ENCODE peak calls at places on chromosomes 13 and 19, in nine cellular contexts. Q is GM04504, T is NCI-H2171 treated with DMSO at 0.1 percent for 48 hours, U is AG08395, X is amygdala, D is hepatic stellate cell, E is HL-60, C is NCI-H774, Y is fibroblast of mammary gland. H is an unnamed sample.

GRCh38 chr13:76398426-76398825 is 487.8 kb downstream of the KCTD12 start:
- DNase-seq in Y (peak; percentile 85), U (no peak), E (no peak), D (no peak), X (no peak), C (no peak), Q (no peak), T (peak; percentile 33), H (no peak)

GRCh38 chr19:45016388-45017314 is 15.4 kb downstream of the RELB start:
- DNase-seq in Y (peak; percentile 81), X (peak; percentile 70), C (peak; percentile 21), Q (peak; percentile 61), T (peak; percentile 49), D (peak; percentile 81), E (peak; percentile 76), U (peak; percentile 95), H (peak; percentile 72)

GRCh38 chr19:51572908-51573307 is 1.8 kb downstream of the ZNF175 start:
- DNase-seq in X (no peak), T (no peak), C (no peak), Q (no peak), U (peak; percentile 59), D (peak; percentile 81), Y (peak; percentile 90), E (no peak), H (no peak)

GRCh38 chr13:76668141-76668540 is 218.1 kb downstream of the KCTD12 start:
- DNase-seq in D (no peak), T (no peak), U (no peak), Q (no peak), C (no peak), E (no peak), Y (no peak), X (no peak), H (no peak)

GRCh38 chr19:49468199-49468598 is 5.8 kb upstream of the FLT3LG start:
- DNase-seq in D (no peak), X (no peak), Q (no peak), T (no peak), E (no peak), U (no peak), C (no peak), Y (no peak), H (no peak)

GRCh38 chr13:93002071-93002470 is 224.5 kb upstream of the GPC6 start:
- DNase-seq in Q (peak; percentile 3), D (no peak), Y (peak; percentile 51), T (no peak), C (no peak), E (no peak), X (no peak), U (no peak), H (no peak)

GRCh38 chr19:1106841-1107654 is 3.3 kb downstream of the GPX4 start:
- DNase-seq in D (no peak), Q (no peak), C (no peak), X (no peak), T (no peak), U (no peak), E (peak; percentile 65), Y (peak; percentile 60), H (peak; percentile 44)

GRCh38 chr19:1453525-1454371 is 3.8 kb downstream of the APC2 start:
- DNase-seq in Q (no peak), T (no peak), Y (peak; percentile 62), E (no peak), D (peak; percentile 75), X (peak; percentile 93), U (peak; percentile 54), C (peak; percentile 9), H (no peak)

GRCh38 chr19:1989513-1990229 is 25.8 kb downstream of the BTBD2 start:
- DNase-seq in D (no peak), C (no peak), T (no peak), E (no peak), U (no peak), Q (no peak), X (no peak), Y (no peak), H (no peak)

GRCh38 chr19:18436651-18437478 is 1.1 kb downstream of the ISYNA1 start:
- DNase-seq in Y (peak; percentile 69), C (peak; percentile 65), X (no peak), E (no peak), T (peak; percentile 81), U (peak; percentile 84), D (peak; percentile 92), Q (no peak), H (peak; percentile 39)

GRCh38 chr13:113991191-113991669 is 17.4 kb upstream of the C13orf46 start:
- DNase-seq in D (no peak), Q (no peak), Y (no peak), E (no peak), U (no peak), X (no peak), C (peak; percentile 20), T (peak; percentile 75), H (no peak)

GRCh38 chr19:51158474-51159129 is 16.5 kb downstream of the SIGLEC7 start:
- DNase-seq in E (peak; percentile 82), Y (peak; percentile 40), X (peak; percentile 10), Q (peak; percentile 3), T (no peak), U (no peak), D (peak; percentile 19), C (no peak), H (no peak)

GRCh38 chr13:49586717-49587116 is 1.4 kb upstream of the RCBTB1 start:
- DNase-seq in U (no peak), D (no peak), X (no peak), E (no peak), C (no peak), Y (peak; percentile 32), Q (no peak), T (no peak), H (no peak)

GRCh38 chr19:2491130-2491801 is 15.3 kb downstream of the GADD45B start:
- DNase-seq in U (peak; percentile 79), D (peak; percentile 78), X (no peak), Y (peak; percentile 87), C (peak; percentile 88), Q (peak; percentile 82), E (no peak), T (peak; percentile 80), H (no peak)

GRCh38 chr13:27403727-27404385 is 20.6 kb upstream of the GTF3A start:
- DNase-seq in T (no peak), C (no peak), X (no peak), Y (no peak), E (no peak), Q (no peak), D (no peak), U (no peak), H (no peak)

GRCh38 chr13:20964904-20965303 is 62.4 kb upstream of the XPO4 start:
- DNase-seq in X (no peak), C (no peak), D (no peak), T (no peak), Y (peak; percentile 38), Q (no peak), E (no peak), U (no peak), H (no peak)

GRCh38 chr19:28171983-28172382 is 1041.0 kb downstream of the UQCRFS1 start:
- DNase-seq in T (no peak), Q (no peak), E (no peak), U (no peak), X (no peak), Y (no peak), C (no peak), D (no peak), H (no peak)

GRCh38 chr13:74084375-74084902 is 49.8 kb downstream of the KLF12 start:
- DNase-seq in Q (no peak), Y (no peak), U (no peak), D (no peak), T (no peak), E (no peak), X (no peak), C (no peak), H (no peak)

GRCh38 chr19:11377237-11377636 is 2.8 kb downstream of the SWSAP1 start:
- DNase-seq in U (peak; percentile 64), C (no peak), D (peak; percentile 75), T (no peak), X (peak; percentile 10), Y (peak; percentile 94), Q (peak; percentile 81), E (peak; percentile 74), H (peak; percentile 26)

GRCh38 chr13:111329641-111330040 is 9.2 kb downstream of the TEX29 start:
- DNase-seq in C (no peak), Q (no peak), D (no peak), U (no peak), T (no peak), Y (no peak), E (no peak), X (no peak), H (no peak)

GRCh38 chr13:46903748-46904147 is 6.9 kb upstream of the HTR2A start:
- DNase-seq in X (no peak), D (no peak), T (no peak), U (peak; percentile 20), Y (peak; percentile 47), E (no peak), Q (no peak), C (no peak), H (no peak)

GRCh38 chr13:99331881-99332293 is 24.7 kb upstream of the GPR183 start:
- DNase-seq in U (no peak), D (no peak), T (no peak), Y (no peak), C (no peak), E (peak; percentile 47), Q (no peak), X (no peak), H (no peak)

GRCh38 chr13:59721889-59722579 is 441.7 kb downstream of the DIAPH3 start:
- DNase-seq in Y (no peak), D (no peak), X (no peak), Q (no peak), U (no peak), E (no peak), C (no peak), T (no peak), H (no peak)